ENCODE peak calls at places on chromosomes 11 and 22, in six cellular contexts. I is Right ventricle myocardium superior; G is pancreas; K is HepG2; A is activated CD8-positive, alpha-beta memory T cell treated with anti-CD3 and anti-CD28 coated beads, Interleukin-2, amount 10 ng/mL, durations not matched to agents 7 days and 5 days; C is activated T-cell treated with anti-CD3 and anti-CD28 coated beads, Interleukin-2, amount 50 U/mL, for 72 hours. X is an unnamed sample.

GRCh38 chr11:2268911-2269600 is 1.3 kb downstream of the ASCL2 start:
- ATAC-seq in I (peak; percentile 42), G (peak; percentile 65), K (peak; percentile 69), A (peak; percentile 50), C (peak; percentile 82), X (peak; percentile 80)

GRCh38 chr11:75554258-75555022 is 7.6 kb upstream of the SERPINH1 start:
- ATAC-seq in I (peak; percentile 87), G (peak; percentile 70), K (peak; percentile 79), A (no peak), C (no peak), X (no peak)

GRCh38 chr22:37314315-37315046 is 32.2 kb downstream of the CYTH4 start:
- ATAC-seq in I (no peak), G (no peak), K (no peak), A (peak; percentile 7), C (peak; percentile 38), X (peak; percentile 64)

GRCh38 chr11:94130589-94131362 is 2.1 kb downstream of the PANX1 start:
- ATAC-seq in I (peak; percentile 6), G (no peak), K (no peak), A (no peak), C (no peak), X (no peak)

GRCh38 chr11:61347916-61348461 is 13.7 kb downstream of the CYB561A3 start:
- ATAC-seq in I (peak; percentile 30), G (peak; percentile 43), K (peak; percentile 23), A (no peak), C (no peak), X (no peak)

GRCh38 chr11:35344990-35345655 is 74.2 kb downstream of the SLC1A2 start:
- ATAC-seq in I (peak; percentile 67), G (peak; percentile 32), K (no peak), A (no peak), C (no peak), X (no peak)

GRCh38 chr11:114195981-114196731 is 100.0 kb upstream of the NNMT start:
- ATAC-seq in I (no peak), G (peak; percentile 66), K (peak; percentile 37), A (peak; percentile 60), C (peak; percentile 47), X (peak; percentile 47)

GRCh38 chr22:37161442-37161841 is 11.7 kb upstream of the IL2RB start:
- ATAC-seq in I (no peak), G (no peak), K (peak; percentile 11), A (no peak), C (no peak), X (peak; percentile 0)

GRCh38 chr11:18844753-18845367 is 53.3 kb upstream of the PTPN5 start:
- ATAC-seq in I (no peak), G (peak; percentile 40), K (peak; percentile 86), A (no peak), C (no peak), X (peak; percentile 42)